ENCODE peak calls at places on chromosomes 5 and 9, in eight cellular contexts. E is iPS-NIHi11, X is substantia nigra, M is HuH-7, R is AG08396, A is foreskin fibroblast, P is ACHN, D is endothelial cell. L is an unnamed sample.

GRCh38 chr9:137406876-137407589 is 15.9 kb downstream of the EXD3 start:
- DNase-seq in E (peak), X (peak), M (peak), R (peak), A (peak), P (peak), D (peak), L (peak)

GRCh38 chr5:74367931-74368330 is 272.6 kb downstream of the ENC1 start:
- DNase-seq in E (no peak), X (no peak), M (no peak), R (no peak), A (no peak), P (no peak), D (no peak), L (no peak)

GRCh38 chr5:172361566-172362238 is 78.1 kb upstream of the UBTD2 start:
- DNase-seq in E (no peak), X (no peak), M (no peak), R (peak), A (peak), P (peak), D (no peak), L (no peak)

GRCh38 chr5:169804861-169805260 is 167.8 kb downstream of the DOCK2 start:
- DNase-seq in E (no peak), X (no peak), M (no peak), R (peak), A (peak), P (no peak), D (no peak), L (no peak)

GRCh38 chr9:134208310-134208841 is 44.0 kb upstream of the RNU6ATAC start:
- DNase-seq in E (no peak), X (no peak), M (no peak), R (no peak), A (peak), P (no peak), D (no peak), L (no peak)

GRCh38 chr9:127974769-127975261 is 6.0 kb downstream of the EEIG1 start:
- DNase-seq in E (no peak), X (no peak), M (no peak), R (no peak), A (no peak), P (no peak), D (no peak), L (no peak)

GRCh38 chr5:123441408-123441807 is 18.2 kb upstream of the CEP120 start:
- DNase-seq in E (no peak), X (no peak), M (no peak), R (no peak), A (peak), P (no peak), D (no peak), L (no peak)

GRCh38 chr5:143245929-143246561 is 157.4 kb downstream of the NR3C1 start:
- DNase-seq in E (peak), X (no peak), M (no peak), R (peak), A (peak), P (peak), D (no peak), L (peak)

GRCh38 chr5:56279979-56280378 is 46.8 kb upstream of the ANKRD55 start:
- DNase-seq in E (peak), X (no peak), M (no peak), R (peak), A (peak), P (peak), D (no peak), L (no peak)